ENCODE peak calls at places on chromosomes 4 and X, in six cellular contexts. One of them, this sample, is unnamed.

GRCh38 chrX:24355095-24355494 is 5.3 kb upstream of the SUPT20HL1 start:
- DNase-seq in NCI-H1436: no peak
- DNase-seq in spleen: no peak
- DNase-seq in nephron progenitor cell: no peak
- DNase-seq in activated CD4-positive, alpha-beta T cell treated with anti-CD3 and anti-CD28 coated beads, Interleukin-2, amount 50 U/mL, for 1 hour: no peak
- DNase-seq in MM.1S: no peak
- DNase-seq in this sample: peak

GRCh38 chrX:56758456-56758855 is 29.4 kb downstream of the NBDY start:
- DNase-seq in spleen: peak
- DNase-seq in MM.1S: no peak
- DNase-seq in NCI-H1436: no peak
- DNase-seq in activated CD4-positive, alpha-beta T cell treated with anti-CD3 and anti-CD28 coated beads, Interleukin-2, amount 50 U/mL, for 1 hour: no peak
- DNase-seq in nephron progenitor cell: no peak
- DNase-seq in this sample: no peak

GRCh38 chr4:16264798-16265197 is 38.5 kb upstream of the TAPT1 start:
- DNase-seq in spleen: no peak
- DNase-seq in activated CD4-positive, alpha-beta T cell treated with anti-CD3 and anti-CD28 coated beads, Interleukin-2, amount 50 U/mL, for 1 hour: no peak
- DNase-seq in nephron progenitor cell: no peak
- DNase-seq in MM.1S: peak
- DNase-seq in NCI-H1436: no peak
- DNase-seq in this sample: peak

GRCh38 chrX:2313864-2314646 is 186.7 kb downstream of the DHRSX start:
- DNase-seq in MM.1S: no peak
- DNase-seq in spleen: no peak
- DNase-seq in activated CD4-positive, alpha-beta T cell treated with anti-CD3 and anti-CD28 coated beads, Interleukin-2, amount 50 U/mL, for 1 hour: no peak
- DNase-seq in nephron progenitor cell: no peak
- DNase-seq in NCI-H1436: no peak
- DNase-seq in this sample: no peak

GRCh38 chrX:97308161-97308560 is 424.5 kb downstream of the RPA4 start:
- DNase-seq in MM.1S: no peak
- DNase-seq in spleen: no peak
- DNase-seq in nephron progenitor cell: no peak
- DNase-seq in activated CD4-positive, alpha-beta T cell treated with anti-CD3 and anti-CD28 coated beads, Interleukin-2, amount 50 U/mL, for 1 hour: no peak
- DNase-seq in NCI-H1436: no peak
- DNase-seq in this sample: no peak

GRCh38 chrX:69178592-69178991 is 13.3 kb upstream of the PJA1 start:
- DNase-seq in NCI-H1436: no peak
- DNase-seq in spleen: no peak
- DNase-seq in activated CD4-positive, alpha-beta T cell treated with anti-CD3 and anti-CD28 coated beads, Interleukin-2, amount 50 U/mL, for 1 hour: no peak
- DNase-seq in nephron progenitor cell: no peak
- DNase-seq in MM.1S: no peak
- DNase-seq in this sample: no peak

GRCh38 chr4:118288097-118288496 is 64.7 kb downstream of the PRSS12 start:
- DNase-seq in activated CD4-positive, alpha-beta T cell treated with anti-CD3 and anti-CD28 coated beads, Interleukin-2, amount 50 U/mL, for 1 hour: no peak
- DNase-seq in spleen: no peak
- DNase-seq in nephron progenitor cell: no peak
- DNase-seq in NCI-H1436: no peak
- DNase-seq in MM.1S: no peak
- DNase-seq in this sample: no peak

GRCh38 chr4:15695240-15695699 is 7.6 kb upstream of the BST1 start:
- DNase-seq in spleen: no peak
- DNase-seq in NCI-H1436: no peak
- DNase-seq in activated CD4-positive, alpha-beta T cell treated with anti-CD3 and anti-CD28 coated beads, Interleukin-2, amount 50 U/mL, for 1 hour: no peak
- DNase-seq in nephron progenitor cell: no peak
- DNase-seq in MM.1S: no peak
- DNase-seq in this sample: peak

GRCh38 chrX:146755214-146755613 is 54.4 kb upstream of the CXorf51B start:
- DNase-seq in nephron progenitor cell: no peak
- DNase-seq in NCI-H1436: no peak
- DNase-seq in spleen: no peak
- DNase-seq in MM.1S: no peak
- DNase-seq in activated CD4-positive, alpha-beta T cell treated with anti-CD3 and anti-CD28 coated beads, Interleukin-2, amount 50 U/mL, for 1 hour: no peak
- DNase-seq in this sample: no peak

GRCh38 chr4:2174061-2174460 is 67.9 kb downstream of the HAUS3 start:
- DNase-seq in activated CD4-positive, alpha-beta T cell treated with anti-CD3 and anti-CD28 coated beads, Interleukin-2, amount 50 U/mL, for 1 hour: no peak
- DNase-seq in nephron progenitor cell: no peak
- DNase-seq in MM.1S: no peak
- DNase-seq in NCI-H1436: no peak
- DNase-seq in spleen: no peak
- DNase-seq in this sample: no peak

GRCh38 chrX:119677654-119677981 is 15.3 kb downstream of the SEPTIN6 start:
- DNase-seq in activated CD4-positive, alpha-beta T cell treated with anti-CD3 and anti-CD28 coated beads, Interleukin-2, amount 50 U/mL, for 1 hour: no peak
- DNase-seq in NCI-H1436: no peak
- DNase-seq in spleen: no peak
- DNase-seq in nephron progenitor cell: no peak
- DNase-seq in MM.1S: no peak
- DNase-seq in this sample: no peak

GRCh38 chrX:72349190-72349589 is 43.5 kb upstream of the CITED1 start:
- DNase-seq in activated CD4-positive, alpha-beta T cell treated with anti-CD3 and anti-CD28 coated beads, Interleukin-2, amount 50 U/mL, for 1 hour: no peak
- DNase-seq in nephron progenitor cell: no peak
- DNase-seq in NCI-H1436: no peak
- DNase-seq in spleen: no peak
- DNase-seq in MM.1S: no peak
- DNase-seq in this sample: peak

GRCh38 chrX:124507276-124507675 is 160.9 kb downstream of the SH2D1A start:
- DNase-seq in MM.1S: no peak
- DNase-seq in nephron progenitor cell: no peak
- DNase-seq in spleen: no peak
- DNase-seq in activated CD4-positive, alpha-beta T cell treated with anti-CD3 and anti-CD28 coated beads, Interleukin-2, amount 50 U/mL, for 1 hour: no peak
- DNase-seq in NCI-H1436: no peak
- DNase-seq in this sample: no peak

GRCh38 chrX:319579-320125 is 1.1 kb upstream of the GTPBP6 start:
- DNase-seq in nephron progenitor cell: no peak
- DNase-seq in NCI-H1436: no peak
- DNase-seq in activated CD4-positive, alpha-beta T cell treated with anti-CD3 and anti-CD28 coated beads, Interleukin-2, amount 50 U/mL, for 1 hour: no peak
- DNase-seq in MM.1S: no peak
- DNase-seq in spleen: peak
- DNase-seq in this sample: no peak

GRCh38 chr4:45147866-45148265 is 421.5 kb upstream of the GNPDA2 start:
- DNase-seq in nephron progenitor cell: no peak
- DNase-seq in activated CD4-positive, alpha-beta T cell treated with anti-CD3 and anti-CD28 coated beads, Interleukin-2, amount 50 U/mL, for 1 hour: no peak
- DNase-seq in NCI-H1436: no peak
- DNase-seq in spleen: no peak
- DNase-seq in MM.1S: no peak
- DNase-seq in this sample: no peak

GRCh38 chr4:39976141-39976944 is 1.4 kb downstream of the PDS5A start:
- DNase-seq in NCI-H1436: peak
- DNase-seq in activated CD4-positive, alpha-beta T cell treated with anti-CD3 and anti-CD28 coated beads, Interleukin-2, amount 50 U/mL, for 1 hour: peak
- DNase-seq in MM.1S: peak
- DNase-seq in nephron progenitor cell: peak
- DNase-seq in spleen: peak
- DNase-seq in this sample: peak

GRCh38 chr4:56386091-56386490 is 1.2 kb downstream of the AASDH start:
- DNase-seq in MM.1S: no peak
- DNase-seq in activated CD4-positive, alpha-beta T cell treated with anti-CD3 and anti-CD28 coated beads, Interleukin-2, amount 50 U/mL, for 1 hour: no peak
- DNase-seq in spleen: no peak
- DNase-seq in nephron progenitor cell: no peak
- DNase-seq in NCI-H1436: no peak
- DNase-seq in this sample: no peak

GRCh38 chr4:69786547-69786946 is 26.1 kb upstream of the SULT1B1 start:
- DNase-seq in MM.1S: no peak
- DNase-seq in spleen: no peak
- DNase-seq in nephron progenitor cell: no peak
- DNase-seq in activated CD4-positive, alpha-beta T cell treated with anti-CD3 and anti-CD28 coated beads, Interleukin-2, amount 50 U/mL, for 1 hour: no peak
- DNase-seq in NCI-H1436: no peak
- DNase-seq in this sample: no peak

GRCh38 chrX:154459843-154460242 is 1.8 kb downstream of the PLXNA3 start:
- DNase-seq in spleen: no peak
- DNase-seq in NCI-H1436: no peak
- DNase-seq in activated CD4-positive, alpha-beta T cell treated with anti-CD3 and anti-CD28 coated beads, Interleukin-2, amount 50 U/mL, for 1 hour: no peak
- DNase-seq in MM.1S: no peak
- DNase-seq in nephron progenitor cell: peak
- DNase-seq in this sample: no peak

This sample was measured in RPMI7951.